ENCODE peak calls at places on chromosomes 6 and 20, in four cellular contexts. One of them, this sample, is unnamed.

GRCh38 chr20:12318043-12318442 is 400.4 kb downstream of the BTBD3 start:
- DNase-seq in HepG2: no peak
- DNase-seq in K562: no peak
- DNase-seq in GM12878: no peak
- DNase-seq in this sample: no peak

GRCh38 chr20:25274481-25274880 is 26.6 kb downstream of the PYGB start:
- DNase-seq in HepG2: no peak
- DNase-seq in K562: no peak
- DNase-seq in GM12878: no peak
- DNase-seq in this sample: no peak

GRCh38 chr20:14406495-14406894 is 69.1 kb upstream of the FLRT3 start:
- DNase-seq in HepG2: peak
- DNase-seq in K562: no peak
- DNase-seq in GM12878: no peak
- DNase-seq in this sample: peak

GRCh38 chr6:154683756-154684523 is 49.3 kb upstream of the SCAF8 start:
- DNase-seq in HepG2: no peak
- DNase-seq in K562: no peak
- DNase-seq in GM12878: peak
- DNase-seq in this sample: peak

GRCh38 chr6:90993771-90994170 is 406.9 kb upstream of the MAP3K7 start:
- DNase-seq in HepG2: no peak
- DNase-seq in K562: no peak
- DNase-seq in GM12878: no peak
- DNase-seq in this sample: no peak

GRCh38 chr6:45445749-45446454 is 68.2 kb upstream of the SUPT3H start:
- DNase-seq in HepG2: peak
- DNase-seq in K562: peak
- DNase-seq in GM12878: no peak
- DNase-seq in this sample: peak

GRCh38 chr6:122548281-122548680 is 61.9 kb upstream of the PKIB start:
- DNase-seq in HepG2: no peak
- DNase-seq in K562: no peak
- DNase-seq in GM12878: no peak
- DNase-seq in this sample: no peak

GRCh38 chr20:41232971-41233926 is 84.3 kb downstream of the ZHX3 start:
- DNase-seq in HepG2: no peak
- DNase-seq in K562: no peak
- DNase-seq in GM12878: no peak
- DNase-seq in this sample: peak

GRCh38 chr6:127586372-127586771 is 9.4 kb downstream of the C6orf58 start:
- DNase-seq in HepG2: peak
- DNase-seq in K562: no peak
- DNase-seq in GM12878: no peak
- DNase-seq in this sample: no peak

GRCh38 chr6:5398530-5398929 is 137.2 kb downstream of the FARS2 start:
- DNase-seq in HepG2: peak
- DNase-seq in K562: peak
- DNase-seq in GM12878: no peak
- DNase-seq in this sample: peak

GRCh38 chr20:63697868-63698545 is 1.6 kb downstream of the TNFRSF6B start:
- DNase-seq in HepG2: no peak
- DNase-seq in K562: peak
- DNase-seq in GM12878: no peak
- DNase-seq in this sample: no peak

GRCh38 chr20:63700199-63701050 is 4.0 kb downstream of the TNFRSF6B start:
- DNase-seq in HepG2: no peak
- DNase-seq in K562: peak
- DNase-seq in GM12878: no peak
- DNase-seq in this sample: no peak

GRCh38 chr20:63699466-63700198 is 3.2 kb downstream of the TNFRSF6B start:
- DNase-seq in HepG2: no peak
- DNase-seq in K562: peak
- DNase-seq in GM12878: no peak
- DNase-seq in this sample: no peak

GRCh38 chr20:63697357-63697867 is 960 bp downstream of the TNFRSF6B start:
- DNase-seq in HepG2: no peak
- DNase-seq in K562: peak
- DNase-seq in GM12878: no peak
- DNase-seq in this sample: no peak

GRCh38 chr20:63698739-63699465 is 2.5 kb downstream of the TNFRSF6B start:
- DNase-seq in HepG2: no peak
- DNase-seq in K562: peak
- DNase-seq in GM12878: peak
- DNase-seq in this sample: peak
- TF ChIP-seq CEBPB in HepG2: no peak
- TF ChIP-seq CEBPB in K562: no peak
- TF ChIP-seq CEBPB in GM12878: no peak
- TF ChIP-seq CEBPB in this sample: no peak

GRCh38 chr20:53829706-53830521 is 236.3 kb upstream of the ZNF217 start:
- DNase-seq in HepG2: peak
- DNase-seq in K562: peak
- DNase-seq in GM12878: no peak
- DNase-seq in this sample: peak
- TF ChIP-seq MXI1 in HepG2: no peak
- TF ChIP-seq MXI1 in K562: no peak
- TF ChIP-seq MXI1 in GM12878: no peak
- TF ChIP-seq MXI1 in this sample: no peak

GRCh38 chr6:6543181-6543879 is 45.2 kb upstream of the LY86 start:
- DNase-seq in HepG2: no peak
- DNase-seq in K562: no peak
- DNase-seq in GM12878: peak
- DNase-seq in this sample: no peak
- TF ChIP-seq CEBPB in HepG2: no peak
- TF ChIP-seq CEBPB in K562: no peak
- TF ChIP-seq CEBPB in GM12878: no peak
- TF ChIP-seq CEBPB in this sample: no peak

DNA sequence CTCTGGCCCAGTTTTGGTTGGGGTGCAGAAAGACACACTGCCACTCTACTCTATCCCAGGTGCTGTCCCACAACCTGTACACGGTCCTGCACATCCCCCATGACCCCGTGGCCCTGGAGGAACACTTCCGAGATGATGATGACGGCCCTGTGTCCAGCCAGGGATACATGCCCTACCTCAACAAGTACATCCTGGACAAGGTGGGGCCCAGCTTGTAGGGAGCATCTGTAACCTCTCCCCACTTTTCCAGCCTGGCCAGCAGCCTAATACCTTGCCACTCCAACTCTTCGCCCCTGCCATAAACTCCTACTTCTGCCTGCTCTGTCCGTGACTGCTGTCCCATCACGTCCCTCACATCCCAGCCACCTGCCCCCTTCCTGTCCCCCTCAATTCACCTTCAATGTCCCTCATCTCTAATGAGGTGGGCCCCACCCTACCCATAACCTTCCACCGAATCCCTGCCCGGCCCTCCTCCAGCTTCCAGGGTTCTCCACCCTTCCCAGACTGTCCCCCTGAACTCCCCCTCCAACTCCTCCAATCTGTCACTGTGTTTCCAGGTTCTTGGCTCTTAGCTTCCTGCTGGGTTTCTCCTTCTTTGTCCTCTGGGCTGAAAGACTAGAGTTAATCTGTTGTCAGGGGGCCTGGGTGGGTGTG is 12.1 kb downstream of the DEF6 start:
- DNase-seq in HepG2: no peak
- DNase-seq in K562: no peak
- DNase-seq in GM12878: no peak
- DNase-seq in this sample: no peak
- TF ChIP-seq MXI1 in HepG2: no peak
- TF ChIP-seq MXI1 in K562: no peak
- TF ChIP-seq MXI1 in GM12878: no peak
- TF ChIP-seq MXI1 in this sample: no peak

GRCh38 chr20:3753098-3753497 is 14.5 kb downstream of the ADISSP start:
- DNase-seq in HepG2: peak
- DNase-seq in K562: peak
- DNase-seq in GM12878: no peak
- DNase-seq in this sample: peak

GRCh38 chr20:3752386-3752759 is 15.2 kb downstream of the ADISSP start:
- DNase-seq in HepG2: no peak
- DNase-seq in K562: no peak
- DNase-seq in GM12878: no peak
- DNase-seq in this sample: no peak

GRCh38 chr20:3753501-3754257 is 13.9 kb downstream of the ADISSP start:
- DNase-seq in HepG2: no peak
- DNase-seq in K562: no peak
- DNase-seq in GM12878: no peak
- DNase-seq in this sample: no peak

GRCh38 chr20:3751284-3751663 is 16.3 kb downstream of the ADISSP start:
- DNase-seq in HepG2: no peak
- DNase-seq in K562: no peak
- DNase-seq in GM12878: no peak
- DNase-seq in this sample: no peak

GRCh38 chr20:3751664-3752385 is 15.7 kb downstream of the ADISSP start:
- DNase-seq in HepG2: no peak
- DNase-seq in K562: no peak
- DNase-seq in GM12878: no peak
- DNase-seq in this sample: no peak
- TF ChIP-seq CEBPB in HepG2: no peak
- TF ChIP-seq CEBPB in K562: no peak
- TF ChIP-seq CEBPB in GM12878: no peak
- TF ChIP-seq CEBPB in this sample: no peak

GRCh38 chr20:8646716-8647115 is 422.2 kb upstream of the PLCB4 start:
- DNase-seq in HepG2: no peak
- DNase-seq in K562: no peak
- DNase-seq in GM12878: no peak
- DNase-seq in this sample: peak
- TF ChIP-seq MXI1 in HepG2: no peak
- TF ChIP-seq MXI1 in K562: no peak
- TF ChIP-seq MXI1 in GM12878: no peak
- TF ChIP-seq MXI1 in this sample: no peak

DNA sequence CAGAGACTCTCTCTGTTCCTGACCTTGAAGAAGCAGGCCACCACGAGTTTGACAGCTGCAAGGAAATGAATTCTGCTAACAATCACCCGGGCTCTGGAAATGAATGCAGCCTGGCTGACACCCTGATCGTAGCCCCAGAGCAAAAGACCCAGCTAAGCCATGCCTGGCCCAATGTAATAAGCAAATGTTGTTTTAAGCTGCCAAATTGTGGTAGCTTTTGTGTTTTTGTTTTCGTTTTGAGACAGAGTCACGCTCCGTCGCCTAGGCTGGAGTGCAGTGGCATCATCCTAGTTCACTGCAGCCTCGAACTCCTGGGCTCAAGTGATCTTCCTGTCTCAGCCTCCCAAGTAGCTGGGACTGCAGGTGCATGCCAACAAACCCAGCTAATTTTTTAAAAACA is 3.3 kb upstream of the OXT start:
- DNase-seq in HepG2: no peak
- DNase-seq in K562: no peak
- DNase-seq in GM12878: no peak
- DNase-seq in this sample: no peak
- TF ChIP-seq CEBPB in HepG2: no peak
- TF ChIP-seq CEBPB in K562: no peak
- TF ChIP-seq CEBPB in GM12878: no peak
- TF ChIP-seq CEBPB in this sample: no peak

GRCh38 chr20:62025394-62025793 is 40.3 kb downstream of the TAF4 start:
- DNase-seq in HepG2: no peak
- DNase-seq in K562: no peak
- DNase-seq in GM12878: no peak
- DNase-seq in this sample: no peak
- TF ChIP-seq MXI1 in HepG2: no peak
- TF ChIP-seq MXI1 in K562: no peak
- TF ChIP-seq MXI1 in GM12878: no peak
- TF ChIP-seq MXI1 in this sample: no peak

DNA sequence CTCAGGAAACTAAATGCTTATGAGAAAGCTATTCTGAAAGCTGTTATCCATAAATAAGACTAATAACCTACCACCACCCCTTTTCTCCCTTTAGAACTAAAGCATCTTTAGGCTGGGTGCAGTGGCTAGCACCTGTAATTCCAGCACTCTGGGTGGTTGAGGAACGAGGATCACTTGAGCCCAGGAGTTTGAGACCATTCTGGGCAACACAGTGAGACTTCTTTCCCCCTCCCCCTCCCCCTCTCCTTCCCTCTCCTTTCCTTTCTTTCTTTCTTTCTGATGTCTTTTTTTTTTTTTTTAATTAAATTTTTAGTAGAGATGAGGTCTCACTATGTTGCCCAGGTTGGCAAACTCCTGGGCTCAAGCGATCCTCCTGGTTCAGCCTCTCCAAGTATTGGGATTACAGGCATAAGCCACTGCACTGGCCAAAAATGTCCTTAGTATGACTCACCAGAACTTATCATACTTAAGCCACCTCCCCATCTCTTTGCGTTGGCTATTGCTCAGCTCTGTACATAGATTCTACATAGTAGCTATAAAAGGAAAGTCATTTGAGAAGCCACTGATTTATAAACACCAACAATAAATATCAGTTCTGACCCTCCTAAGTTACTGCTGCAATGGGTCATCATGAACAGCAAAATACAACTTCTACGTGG is 54.8 kb upstream of the SPDEF start:
- DNase-seq in HepG2: peak
- DNase-seq in K562: peak
- DNase-seq in GM12878: no peak
- DNase-seq in this sample: peak
- TF ChIP-seq CEBPB in HepG2: no peak
- TF ChIP-seq CEBPB in K562: no peak
- TF ChIP-seq CEBPB in GM12878: no peak
- TF ChIP-seq CEBPB in this sample: peak